ENCODE peak calls at places on chromosome 16, in nine cellular contexts. U is heart left ventricle, C is bronchial epithelial cell, F is Calu3, G is fibroblast of pulmonary artery, Q is fibroblast of mammary gland, I is BE2C, E is AG10803, D is dorsolateral prefrontal cortex. J is an unnamed sample.
A peak's percentile ranks its signal among the peaks of the same experiment; 100 is the strongest.

GRCh38 chr16:47043970-47044684 is 70.7 kb upstream of the DNAJA2 start:
- DNase-seq in U (peak; percentile 46), C (no peak), F (no peak), G (no peak), Q (no peak), I (no peak), E (no peak), D (no peak), J (no peak)

GRCh38 chr16:26453215-26453614 is 613.5 kb upstream of the C16orf82 start:
- DNase-seq in U (no peak), C (no peak), F (no peak), G (no peak), Q (no peak), I (no peak), E (no peak), D (no peak), J (no peak)

GRCh38 chr16:10851512-10851911 is 25.5 kb upstream of the CIITA start:
- DNase-seq in U (no peak), C (no peak), F (no peak), G (no peak), Q (no peak), I (no peak), E (no peak), D (no peak), J (no peak)

GRCh38 chr16:57299009-57299718 is 14.7 kb upstream of the PLLP start:
- DNase-seq in U (peak; percentile 65), C (peak; percentile 75), F (peak; percentile 73), G (no peak), Q (peak; percentile 78), I (peak; percentile 78), E (no peak), D (no peak), J (no peak)

GRCh38 chr16:54268340-54268739 is 18.2 kb downstream of the IRX3 start:
- DNase-seq in U (no peak), C (no peak), F (no peak), G (no peak), Q (no peak), I (no peak), E (no peak), D (no peak), J (no peak)

GRCh38 chr16:27718136-27718766 is 168.3 kb downstream of the KATNIP start:
- DNase-seq in U (no peak), C (no peak), F (no peak), G (no peak), Q (no peak), I (no peak), E (no peak), D (peak; percentile 58), J (no peak)

GRCh38 chr16:53933407-53933806 is 229.5 kb downstream of the FTO start:
- DNase-seq in U (no peak), C (no peak), F (no peak), G (no peak), Q (no peak), I (no peak), E (no peak), D (no peak), J (no peak)

GRCh38 chr16:88469615-88470395 is 16.7 kb downstream of the ZFPM1 start:
- DNase-seq in U (no peak), C (no peak), F (no peak), G (no peak), Q (no peak), I (no peak), E (no peak), D (no peak), J (no peak)

GRCh38 chr16:3548445-3548844 is 28.8 kb downstream of the NLRC3 start:
- DNase-seq in U (no peak), C (no peak), F (no peak), G (no peak), Q (no peak), I (no peak), E (no peak), D (no peak), J (no peak)

GRCh38 chr16:5841934-5842333 is 744.3 kb upstream of the EEF2KMT start:
- DNase-seq in U (no peak), C (peak; percentile 65), F (no peak), G (no peak), Q (no peak), I (no peak), E (no peak), D (no peak), J (no peak)

GRCh38 chr16:77169650-77170236 is 21.2 kb upstream of the MON1B start:
- DNase-seq in U (no peak), C (peak; percentile 42), F (peak; percentile 70), G (peak; percentile 54), Q (peak; percentile 50), I (peak; percentile 72), E (peak; percentile 9), D (no peak), J (no peak)

GRCh38 chr16:89052824-89053724 is 40.6 kb upstream of the ACSF3 start:
- DNase-seq in U (no peak), C (no peak), F (peak; percentile 95), G (no peak), Q (no peak), I (no peak), E (peak; percentile 10), D (peak; percentile 73), J (no peak)

GRCh38 chr16:24070851-24071250 is 185.3 kb upstream of the CACNG3 start:
- DNase-seq in U (no peak), C (no peak), F (peak; percentile 44), G (peak; percentile 10), Q (peak; percentile 8), I (peak; percentile 18), E (peak; percentile 3), D (no peak), J (peak; percentile 40)

DNA sequence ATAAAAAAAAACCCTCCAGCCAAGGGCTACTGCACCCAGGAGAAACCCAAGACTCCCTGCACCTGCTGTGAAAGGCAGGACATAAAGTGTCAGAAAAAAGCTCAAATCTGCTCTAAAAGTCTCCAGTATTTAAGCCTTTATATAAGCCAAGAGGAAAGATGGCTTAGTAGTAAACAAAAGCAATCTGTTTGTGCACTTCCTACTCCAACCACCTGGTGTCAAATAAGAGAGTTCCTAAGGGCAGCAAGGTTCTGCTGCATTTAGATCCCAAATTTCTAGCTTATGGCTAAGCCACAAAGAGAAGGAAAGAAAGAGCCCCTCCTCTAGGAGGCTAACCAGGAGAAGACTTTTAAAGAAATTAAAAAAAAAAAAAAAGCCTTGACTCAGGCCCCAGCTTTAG is 20.6 kb downstream of the ACSM1 start:
- DNase-seq in U (no peak), C (no peak), F (no peak), G (no peak), Q (no peak), I (no peak), E (no peak), D (no peak), J (no peak)
- TF ChIP-seq CTCF in U (no peak), C (no peak), F (no peak), G (no peak), Q (no peak), I (no peak), E (no peak), D (no peak), J (peak; percentile 48)

DNA sequence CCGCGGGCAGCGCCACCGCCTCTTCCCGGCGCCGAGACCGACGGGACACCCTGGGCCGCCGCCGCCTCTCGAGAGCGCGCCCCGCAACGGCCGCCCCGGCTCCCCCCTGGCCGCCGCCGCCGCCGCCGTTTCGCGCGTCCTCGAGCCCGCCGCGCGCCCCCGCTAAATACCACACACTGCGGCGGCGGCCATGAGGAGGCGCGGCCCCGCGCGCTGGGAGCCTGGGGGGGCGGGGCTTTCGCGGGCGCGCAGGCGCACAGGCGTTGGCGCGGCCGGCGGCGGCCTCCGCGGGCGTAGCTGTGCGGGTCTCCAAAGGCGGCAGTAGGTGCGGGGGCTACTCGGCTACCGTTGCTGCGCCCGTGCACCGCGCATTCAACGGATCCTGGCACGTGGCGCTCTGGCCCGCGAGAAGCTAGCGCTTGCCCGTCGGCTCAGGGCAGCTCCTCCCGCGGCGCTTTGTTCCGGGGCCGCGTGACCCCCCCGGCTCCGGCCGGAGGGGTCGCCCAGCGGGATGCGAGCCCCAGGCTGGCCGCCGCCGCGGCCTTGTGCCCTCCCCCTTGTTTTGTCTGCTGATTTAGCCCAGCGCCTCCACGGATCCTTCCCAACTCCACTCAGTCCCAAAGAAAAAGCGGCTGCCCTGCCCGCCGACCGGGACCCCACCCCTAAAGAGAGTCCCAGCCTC is at the start of gene SIAH1:
- DNase-seq in U (peak; percentile 86), C (peak; percentile 46), F (peak; percentile 95), G (peak; percentile 79), Q (peak; percentile 57), I (peak; percentile 89), E (peak; percentile 77), D (peak; percentile 91), J (peak; percentile 95)
- TF ChIP-seq CTCF in U (no peak), C (no peak), F (no peak), G (no peak), Q (no peak), I (no peak), E (no peak), D (no peak), J (no peak)

GRCh38 chr16:66840883-66841282 is 3.3 kb upstream of the CA7 start:
- DNase-seq in U (no peak), C (no peak), F (no peak), G (no peak), Q (no peak), I (no peak), E (no peak), D (no peak), J (peak; percentile 3)
- TF ChIP-seq CTCF in U (no peak), C (no peak), F (no peak), G (no peak), Q (no peak), I (no peak), E (no peak), D (no peak), J (no peak)

GRCh38 chr16:35908152-35908551 is 2448.7 kb downstream of the TP53TG3F start:
- DNase-seq in U (no peak), C (no peak), F (no peak), G (no peak), Q (no peak), I (no peak), E (no peak), D (no peak), J (peak; percentile 20)

GRCh38 chr16:35910409-35910808 is 2451.0 kb downstream of the TP53TG3F start:
- DNase-seq in U (no peak), C (no peak), F (no peak), G (no peak), Q (no peak), I (no peak), E (no peak), D (no peak), J (no peak)

GRCh38 chr16:35909351-35909954 is 2450.0 kb downstream of the TP53TG3F start:
- DNase-seq in U (no peak), C (no peak), F (no peak), G (no peak), Q (no peak), I (no peak), E (no peak), D (no peak), J (no peak)

GRCh38 chr16:35906440-35906839 is 2447.0 kb downstream of the TP53TG3F start:
- DNase-seq in U (no peak), C (no peak), F (no peak), G (no peak), Q (no peak), I (no peak), E (no peak), D (no peak), J (no peak)

DNA sequence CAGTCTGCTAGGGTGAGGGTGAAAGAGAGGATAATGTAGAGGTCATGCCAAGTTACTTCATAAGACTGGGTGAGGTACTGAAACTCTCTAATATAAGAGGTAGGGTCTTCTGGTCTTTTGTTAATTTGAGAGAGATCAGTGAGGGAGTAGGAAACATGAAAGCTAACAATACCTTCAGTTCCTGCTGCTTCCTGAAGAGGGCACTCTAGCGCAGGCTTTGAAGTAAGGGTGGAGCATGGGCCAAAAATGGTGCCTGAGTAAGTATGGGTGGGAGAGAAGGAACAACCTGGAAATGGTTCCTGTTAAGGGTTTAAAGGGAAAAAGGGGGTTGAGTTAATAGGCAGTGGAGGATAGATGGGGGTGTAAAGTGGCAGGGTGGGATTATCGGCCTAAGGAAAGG is 2449.5 kb downstream of the TP53TG3F start:
- DNase-seq in U (no peak), C (no peak), F (no peak), G (no peak), Q (no peak), I (no peak), E (no peak), D (no peak), J (no peak)
- TF ChIP-seq CTCF in U (no peak), C (no peak), F (no peak), G (no peak), Q (peak; percentile 14), I (peak; percentile 56), E (no peak), D (no peak), J (no peak)